ENCODE peak calls at places on chromosomes 2 and 18, in four cellular contexts. L is WTC11, H is SK-N-SH, E is GM12878. A is an unnamed sample.

GRCh38 chr2:926896-927295 is 23.8 kb upstream of the SNTG2 start:
- DNase-seq in H (no peak), E (no peak), L (no peak), A (no peak)

GRCh38 chr2:19810637-19811036 is 91.1 kb downstream of the TTC32 start:
- DNase-seq in E (no peak), H (no peak), L (no peak), A (no peak)

GRCh38 chr18:6561029-6561861 is 146.5 kb upstream of the L3MBTL4 start:
- DNase-seq in L (no peak), E (no peak), H (no peak), A (no peak)

GRCh38 chr2:105714141-105714540 is 30.6 kb upstream of the NCK2 start:
- DNase-seq in L (no peak), H (no peak), E (no peak), A (no peak)

GRCh38 chr2:192029089-192029488 is 165.6 kb downstream of the TMEFF2 start:
- DNase-seq in H (no peak), E (no peak), L (peak), A (peak)

GRCh38 chr2:132415256-132416079 is 1.1 kb upstream of the GPR39 start:
- DNase-seq in L (peak), H (no peak), E (no peak), A (no peak)

GRCh38 chr2:207990784-207991183 is 34.5 kb downstream of the PLEKHM3 start:
- DNase-seq in H (no peak), E (no peak), L (no peak), A (no peak)

GRCh38 chr2:231047270-231047921 is 9.3 kb upstream of the PSMD1 start:
- DNase-seq in H (no peak), L (no peak), E (no peak), A (no peak)

GRCh38 chr2:205484717-205485116 is 197.6 kb upstream of the NRP2 start:
- DNase-seq in E (no peak), L (no peak), H (no peak), A (no peak)

GRCh38 chr2:127118038-127118437 is 11.1 kb upstream of the BIN1 start:
- DNase-seq in E (no peak), L (no peak), H (no peak), A (no peak)

GRCh38 chr2:191243154-191243553 is 2.0 kb upstream of the MYO1B start:
- DNase-seq in L (no peak), E (no peak), H (no peak), A (no peak)

GRCh38 chr2:117199511-117199910 is 615.0 kb upstream of the DDX18 start:
- DNase-seq in H (no peak), L (no peak), E (no peak), A (no peak)

GRCh38 chr2:151730242-151730975 is 3.9 kb downstream of the NEB start:
- DNase-seq in E (no peak), H (no peak), L (no peak), A (no peak)

GRCh38 chr2:168336786-168337388 is 89.5 kb upstream of the STK39 start:
- DNase-seq in E (no peak), H (no peak), L (peak), A (no peak)

GRCh38 chr2:217271813-217272212 is 411.9 kb upstream of the TNP1 start:
- DNase-seq in L (no peak), E (no peak), H (no peak), A (no peak)

GRCh38 chr18:5542393-5543035 is 1.3 kb downstream of the EPB41L3 start:
- DNase-seq in L (peak), H (peak), E (no peak), A (no peak)

GRCh38 chr2:147487980-147488289 is 356.9 kb upstream of the ACVR2A start:
- DNase-seq in E (no peak), L (no peak), H (no peak), A (no peak)

GRCh38 chr2:239892480-239893235 is 132.5 kb downstream of the NDUFA10 start:
- DNase-seq in H (no peak), E (no peak), L (no peak), A (no peak)

GRCh38 chr2:239891692-239892091 is 133.4 kb downstream of the NDUFA10 start:
- DNase-seq in E (no peak), L (no peak), H (no peak), A (no peak)

GRCh38 chr2:239894276-239894675 is 130.9 kb downstream of the NDUFA10 start:
- DNase-seq in L (no peak), H (no peak), E (no peak), A (no peak)

GRCh38 chr2:239895116-239895515 is 130.0 kb downstream of the NDUFA10 start:
- DNase-seq in H (no peak), L (no peak), E (no peak), A (no peak)

DNA sequence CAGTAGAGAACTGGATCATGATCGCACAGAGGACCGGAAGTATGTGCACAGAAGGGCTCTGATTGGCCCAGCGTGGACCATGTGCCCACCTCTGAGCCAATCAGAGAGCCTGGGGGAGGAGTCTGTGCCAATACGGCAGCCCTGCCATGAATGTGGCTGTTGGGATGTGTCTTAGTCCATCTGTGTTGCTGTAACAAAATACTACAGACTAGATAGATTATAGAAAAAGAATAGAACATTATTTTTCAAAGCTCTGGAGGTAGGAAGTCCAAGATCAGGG is 132.0 kb downstream of the NDUFA10 start:
- DNase-seq in H (no peak), L (no peak), E (no peak), A (no peak)
- TF ChIP-seq USF1 in H (no peak), L (peak), E (peak), A (peak)

GRCh38 chr2:240782221-240782885 is 37.7 kb downstream of the KIF1A start:
- DNase-seq in L (no peak), E (no peak), H (no peak), A (peak)
- TF ChIP-seq USF1 in L (no peak), E (no peak), H (no peak), A (no peak)

DNA sequence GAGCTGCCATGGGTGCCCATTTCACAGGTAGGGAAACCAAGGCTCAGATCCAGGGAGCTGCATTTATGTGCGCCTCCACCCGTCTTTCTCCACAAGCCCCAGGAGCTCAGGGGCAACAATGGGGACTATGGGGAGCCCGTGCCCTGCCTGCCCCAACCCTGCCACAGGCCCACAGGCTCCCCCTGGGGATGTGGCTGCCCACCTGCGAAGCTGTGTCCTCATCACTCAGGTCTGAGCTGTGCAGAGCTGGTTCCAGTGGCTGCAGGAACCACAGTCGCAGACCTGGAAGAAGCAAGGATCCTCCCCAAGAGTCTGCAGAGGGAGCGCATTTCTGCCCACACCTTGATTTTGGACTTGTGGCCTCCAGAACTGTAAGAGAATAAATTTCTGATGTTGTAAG is 9.8 kb downstream of the TEKT4 start:
- DNase-seq in H (no peak), L (no peak), E (no peak), A (no peak)
- TF ChIP-seq USF1 in H (no peak), L (no peak), E (no peak), A (no peak)

DNA sequence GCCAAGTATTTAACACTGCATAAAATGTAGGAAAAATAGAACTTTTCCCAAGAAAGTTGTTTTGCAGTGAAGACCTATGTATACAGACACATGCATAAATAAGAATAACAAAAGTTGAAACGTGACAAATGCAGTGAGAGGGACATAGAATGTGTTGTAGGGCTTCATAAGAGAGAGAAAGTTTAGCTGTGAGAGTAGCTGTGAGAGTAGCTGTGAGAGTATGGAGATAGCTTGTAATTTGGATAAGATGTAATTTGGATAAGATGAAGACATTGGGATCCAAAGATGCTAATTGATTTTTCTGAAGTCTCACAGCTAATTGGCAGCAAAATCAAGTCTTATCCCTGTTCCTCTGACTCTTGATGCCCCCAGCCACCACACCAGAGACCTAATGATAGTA is 170.9 kb downstream of the LRP1B start:
- DNase-seq in L (no peak), H (no peak), E (no peak), A (no peak)
- TF ChIP-seq USF1 in L (no peak), H (no peak), E (no peak), A (no peak)

GRCh38 chr2:28004086-28004485 is 113.6 kb downstream of the BABAM2 start:
- DNase-seq in L (no peak), H (no peak), E (no peak), A (no peak)
- TF ChIP-seq USF1 in L (no peak), H (no peak), E (no peak), A (no peak)

GRCh38 chr2:71615769-71616730 is 162.7 kb downstream of the DYSF start:
- DNase-seq in E (no peak), L (peak), H (no peak), A (no peak)

GRCh38 chr2:71613566-71613952 is 160.2 kb downstream of the DYSF start:
- DNase-seq in H (peak), L (no peak), E (no peak), A (no peak)

GRCh38 chr2:71613953-71614925 is 160.9 kb downstream of the DYSF start:
- DNase-seq in E (no peak), L (peak), H (no peak), A (no peak)

GRCh38 chr2:71617266-71617665 is 163.9 kb downstream of the DYSF start:
- DNase-seq in E (no peak), H (no peak), L (no peak), A (no peak)

DNA sequence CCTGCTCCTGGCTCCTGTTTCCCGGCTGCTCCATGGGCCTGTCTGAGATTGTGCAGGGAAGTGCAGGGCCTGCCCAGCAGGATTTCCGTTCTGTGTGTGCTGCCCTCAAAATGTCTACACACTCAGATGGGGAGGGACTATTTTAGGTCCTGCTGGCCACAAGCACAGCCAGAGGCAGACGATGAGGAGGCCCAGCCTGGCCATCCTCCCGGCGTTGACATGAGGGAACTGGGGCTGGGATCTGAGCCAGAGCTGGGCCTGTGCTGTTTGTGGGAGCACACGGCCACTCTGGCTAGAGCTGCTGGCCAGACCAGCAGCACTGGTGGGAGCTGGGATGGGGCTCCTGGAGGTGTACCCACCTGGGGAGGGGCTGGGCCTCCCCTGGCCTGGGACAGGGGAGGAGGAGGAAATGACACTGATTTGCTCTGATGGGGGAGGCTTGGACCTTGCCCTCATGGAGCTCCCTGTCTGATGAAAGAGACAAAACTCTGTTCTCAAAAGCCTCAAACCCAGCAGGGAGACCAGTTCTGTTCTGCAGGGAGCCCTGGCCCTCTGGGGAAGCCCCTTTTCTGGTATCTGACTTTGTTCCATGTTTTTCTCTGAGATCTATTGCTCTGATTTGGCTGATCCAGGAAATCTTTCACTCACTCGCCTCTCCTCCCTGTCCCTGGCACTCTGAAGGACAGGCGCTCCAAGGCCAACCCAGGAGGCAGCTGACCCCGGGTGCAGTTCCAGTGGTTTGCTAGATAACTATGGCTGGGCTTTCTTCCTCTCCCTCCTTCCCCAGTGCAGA is 161.8 kb downstream of the DYSF start:
- DNase-seq in H (peak), L (peak), E (no peak), A (no peak)
- TF ChIP-seq USF1 in H (no peak), L (no peak), E (no peak), A (no peak)